ENCODE peak calls at places on chromosomes 3 and 15, in eight cellular contexts. T is mesendoderm; O is M059J; A is LoVo; C is T1000; E is stimulated activated naive CD4-positive, alpha-beta T cell treated with Interleukin-2 at 50 U/mL for 16 hours; X is sigmoid colon; Q is heart left ventricle. M is an unnamed sample.
A peak's percentile ranks its signal among the peaks of the same experiment; 100 is the strongest.

GRCh38 chr3:10722921-10723320 is 93.1 kb upstream of the SLC6A11 start:
- DNase-seq in T (no peak), O (no peak), A (no peak), C (no peak), E (no peak), X (no peak), Q (no peak), M (no peak)

GRCh38 chr3:48709051-48709461 is 8.0 kb downstream of the IP6K2 start:
- DNase-seq in T (no peak), O (peak; percentile 62), A (no peak), C (no peak), E (no peak), X (no peak), Q (no peak), M (no peak)

GRCh38 chr3:69770976-69771634 is 31.8 kb downstream of the MITF start:
- DNase-seq in T (peak; percentile 38), O (peak; percentile 87), A (no peak), C (no peak), E (no peak), X (no peak), Q (no peak), M (no peak)

GRCh38 chr3:172546105-172546504 is 22.9 kb upstream of the TNFSF10 start:
- DNase-seq in T (no peak), O (peak; percentile 67), A (peak; percentile 66), C (no peak), E (no peak), X (no peak), Q (no peak), M (no peak)

GRCh38 chr3:157445897-157446296 is 9.2 kb downstream of the PTX3 start:
- DNase-seq in T (no peak), O (no peak), A (no peak), C (no peak), E (no peak), X (no peak), Q (no peak), M (no peak)

GRCh38 chr15:40461958-40462357 is 8.8 kb upstream of the CHST14 start:
- DNase-seq in T (no peak), O (no peak), A (no peak), C (no peak), E (no peak), X (no peak), Q (no peak), M (no peak)

GRCh38 chr3:13053425-13053824 is 19.8 kb downstream of the IQSEC1 start:
- DNase-seq in T (no peak), O (no peak), A (no peak), C (no peak), E (no peak), X (no peak), Q (no peak), M (no peak)

GRCh38 chr15:64532921-64533320 is 72.5 kb downstream of the ZNF609 start:
- DNase-seq in T (no peak), O (no peak), A (no peak), C (no peak), E (no peak), X (no peak), Q (no peak), M (no peak)

GRCh38 chr3:195197764-195198423 is 73.1 kb downstream of the XXYLT1 start:
- DNase-seq in T (no peak), O (peak; percentile 81), A (peak; percentile 61), C (no peak), E (no peak), X (peak; percentile 12), Q (no peak), M (no peak)

GRCh38 chr15:69160976-69161877 is 792 bp downstream of the GLCE start:
- DNase-seq in T (peak; percentile 39), O (peak; percentile 40), A (peak; percentile 48), C (no peak), E (no peak), X (peak; percentile 69), Q (peak; percentile 36), M (peak; percentile 57)

GRCh38 chr3:128787256-128788253 is 61.6 kb downstream of the RAB7A start:
- DNase-seq in T (peak; percentile 71), O (peak; percentile 67), A (peak; percentile 21), C (no peak), E (peak; percentile 35), X (no peak), Q (no peak), M (no peak)

GRCh38 chr15:98154863-98155262 is 194.4 kb downstream of the ARRDC4 start:
- DNase-seq in T (peak; percentile 70), O (peak; percentile 98), A (peak; percentile 28), C (peak; percentile 89), E (no peak), X (no peak), Q (no peak), M (no peak)

GRCh38 chr15:52540374-52541012 is 11.8 kb upstream of the MYO5A start:
- DNase-seq in T (no peak), O (peak; percentile 19), A (no peak), C (no peak), E (no peak), X (no peak), Q (no peak), M (no peak)

GRCh38 chr3:172171396-172172075 is 132.2 kb downstream of the FNDC3B start:
- DNase-seq in T (no peak), O (no peak), A (no peak), C (no peak), E (no peak), X (no peak), Q (no peak), M (no peak)

GRCh38 chr3:46659285-46659684 is 34.2 kb downstream of the ALS2CL start:
- DNase-seq in T (peak; percentile 75), O (peak; percentile 88), A (no peak), C (no peak), E (no peak), X (peak; percentile 40), Q (no peak), M (no peak)

GRCh38 chr3:125076464-125076863 is 20.7 kb upstream of the HEG1 start:
- DNase-seq in T (no peak), O (no peak), A (no peak), C (no peak), E (no peak), X (no peak), Q (no peak), M (no peak)